ENCODE peak calls at places on chromosome 13, in five cellular contexts. One of them, this sample, is unnamed. For H3K4me1, the result is how much of the 10 kb centered on the place peaks cover.

GRCh38 chr13:65613004-65613403 is 1617.1 kb downstream of the PCDH9 start:
- DNase-seq in HCT116: peak
- DNase-seq in A549: peak
- DNase-seq in tibial artery: no peak
- DNase-seq in MM.1S: no peak
- DNase-seq in this sample: no peak

GRCh38 chr13:101845501-101846012 is 393.1 kb downstream of the ITGBL1 start:
- DNase-seq in HCT116: no peak
- DNase-seq in A549: no peak
- DNase-seq in tibial artery: no peak
- DNase-seq in MM.1S: no peak
- DNase-seq in this sample: no peak

GRCh38 chr13:51799261-51799660 is 4.7 kb downstream of the DHRS12 start:
- DNase-seq in HCT116: no peak
- DNase-seq in A549: no peak
- DNase-seq in tibial artery: no peak
- DNase-seq in MM.1S: no peak
- DNase-seq in this sample: no peak

GRCh38 chr13:51793570-51794273 is 10.2 kb downstream of the DHRS12 start:
- DNase-seq in HCT116: peak
- DNase-seq in A549: peak
- DNase-seq in tibial artery: no peak
- DNase-seq in MM.1S: no peak
- DNase-seq in this sample: peak

GRCh38 chr13:46388846-46389245 is 1.8 kb upstream of the RUBCNL start:
- DNase-seq in HCT116: no peak
- DNase-seq in A549: no peak
- DNase-seq in tibial artery: no peak
- DNase-seq in MM.1S: no peak
- DNase-seq in this sample: peak

GRCh38 chr13:105464249-105464648 is 1071.2 kb downstream of the EFNB2 start:
- DNase-seq in HCT116: no peak
- DNase-seq in A549: no peak
- DNase-seq in tibial artery: no peak
- DNase-seq in MM.1S: no peak
- DNase-seq in this sample: peak

GRCh38 chr13:75151081-75151643 is 330.8 kb downstream of the TBC1D4 start:
- DNase-seq in HCT116: no peak
- DNase-seq in A549: no peak
- DNase-seq in tibial artery: no peak
- DNase-seq in MM.1S: no peak
- DNase-seq in this sample: no peak

GRCh38 chr13:75402787-75403186 is 79.2 kb downstream of the TBC1D4 start:
- DNase-seq in HCT116: no peak
- DNase-seq in A549: no peak
- DNase-seq in tibial artery: no peak
- DNase-seq in MM.1S: no peak
- DNase-seq in this sample: no peak

GRCh38 chr13:75357576-75358295 is 124.2 kb downstream of the TBC1D4 start:
- DNase-seq in HCT116: peak
- DNase-seq in A549: peak
- DNase-seq in tibial artery: no peak
- DNase-seq in MM.1S: peak
- DNase-seq in this sample: peak

DNA sequence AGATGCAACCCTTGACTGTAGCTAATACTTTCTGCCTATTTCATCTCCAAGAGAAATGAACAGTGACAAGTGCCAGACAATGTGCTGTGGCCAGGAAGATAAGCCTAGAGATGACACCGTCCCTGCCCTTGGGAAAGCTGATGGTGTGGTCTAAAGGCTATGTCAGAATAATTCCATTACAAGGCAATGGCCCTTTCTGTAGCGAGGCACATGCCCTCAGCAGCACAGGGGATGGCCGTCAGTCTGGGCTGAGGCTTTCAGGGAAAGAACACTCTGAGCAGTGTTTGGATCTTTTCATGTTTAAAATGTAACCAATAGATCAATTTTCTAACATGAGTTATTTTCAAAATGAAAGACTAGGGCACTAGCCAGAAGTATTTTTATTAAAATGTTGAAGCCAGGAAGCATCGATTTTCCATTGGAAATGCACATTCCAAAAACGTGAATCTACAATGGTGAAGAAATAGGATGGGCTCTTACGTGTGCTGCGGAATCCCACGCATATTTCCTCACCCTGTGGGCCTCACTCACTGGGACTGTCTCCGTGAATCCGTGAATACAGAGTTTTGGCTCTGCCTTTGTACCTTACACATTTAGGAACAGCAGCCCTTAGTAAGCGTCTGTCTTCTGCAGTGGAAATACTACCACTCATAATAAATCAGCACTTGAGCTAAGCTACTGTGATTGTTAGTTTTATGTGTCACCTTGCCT is 22.0 kb downstream of the COL4A1 start:
- DNase-seq in HCT116: no peak
- DNase-seq in A549: no peak
- DNase-seq in tibial artery: no peak
- DNase-seq in MM.1S: no peak
- DNase-seq in this sample: no peak
- H3K4me1 ChIP-seq in HCT116: under half
- H3K4me1 ChIP-seq in A549: under half
- H3K4me1 ChIP-seq in tibial artery: under half
- H3K4me1 ChIP-seq in MM.1S: under half
- H3K4me1 ChIP-seq in this sample: under half

DNA sequence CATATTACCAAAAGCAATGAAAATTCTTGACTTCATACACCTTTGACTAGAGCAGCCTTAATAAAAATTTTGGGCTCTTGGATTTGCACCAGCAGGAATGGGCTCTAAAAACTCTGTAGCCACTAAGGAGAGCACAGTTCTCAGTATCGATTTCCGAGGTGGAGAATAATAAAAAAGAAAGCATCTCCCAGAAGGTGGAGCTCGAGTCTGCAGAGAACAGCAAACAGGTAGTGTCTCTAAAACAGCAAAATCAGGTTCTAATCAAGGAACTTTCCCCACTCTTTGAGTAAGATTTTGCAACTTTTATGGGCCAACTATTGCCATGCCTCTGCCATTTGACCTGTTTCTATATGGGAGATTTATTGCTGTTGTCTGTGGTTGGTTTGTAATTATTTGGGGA is 258.7 kb upstream of the GPC6 start:
- DNase-seq in HCT116: no peak
- DNase-seq in A549: peak
- DNase-seq in tibial artery: no peak
- DNase-seq in MM.1S: peak
- DNase-seq in this sample: no peak
- TF ChIP-seq CTCF in HCT116: no peak
- TF ChIP-seq CTCF in A549: peak
- TF ChIP-seq CTCF in tibial artery: no peak
- TF ChIP-seq CTCF in MM.1S: peak
- TF ChIP-seq CTCF in this sample: peak

GRCh38 chr13:43546260-43546659 is 240.5 kb downstream of the ENOX1 start:
- DNase-seq in HCT116: no peak
- DNase-seq in A549: no peak
- DNase-seq in tibial artery: no peak
- DNase-seq in MM.1S: no peak
- DNase-seq in this sample: no peak
- H3K27ac ChIP-seq in HCT116: no peak
- H3K27ac ChIP-seq in A549: no peak
- H3K27ac ChIP-seq in tibial artery: no peak
- H3K27ac ChIP-seq in MM.1S: no peak
- H3K27ac ChIP-seq in this sample: no peak

GRCh38 chr13:113771709-113772331 is 12.8 kb downstream of the TMEM255B start:
- DNase-seq in HCT116: no peak
- DNase-seq in A549: no peak
- DNase-seq in tibial artery: no peak
- DNase-seq in MM.1S: peak
- DNase-seq in this sample: peak

GRCh38 chr13:113769106-113769505 is 10.1 kb downstream of the TMEM255B start:
- DNase-seq in HCT116: no peak
- DNase-seq in A549: no peak
- DNase-seq in tibial artery: no peak
- DNase-seq in MM.1S: no peak
- DNase-seq in this sample: no peak

GRCh38 chr13:113770441-113770840 is 11.4 kb downstream of the TMEM255B start:
- DNase-seq in HCT116: no peak
- DNase-seq in A549: no peak
- DNase-seq in tibial artery: no peak
- DNase-seq in MM.1S: no peak
- DNase-seq in this sample: no peak

GRCh38 chr13:113768018-113768905 is 9.2 kb downstream of the TMEM255B start:
- DNase-seq in HCT116: no peak
- DNase-seq in A549: no peak
- DNase-seq in tibial artery: no peak
- DNase-seq in MM.1S: no peak
- DNase-seq in this sample: no peak

DNA sequence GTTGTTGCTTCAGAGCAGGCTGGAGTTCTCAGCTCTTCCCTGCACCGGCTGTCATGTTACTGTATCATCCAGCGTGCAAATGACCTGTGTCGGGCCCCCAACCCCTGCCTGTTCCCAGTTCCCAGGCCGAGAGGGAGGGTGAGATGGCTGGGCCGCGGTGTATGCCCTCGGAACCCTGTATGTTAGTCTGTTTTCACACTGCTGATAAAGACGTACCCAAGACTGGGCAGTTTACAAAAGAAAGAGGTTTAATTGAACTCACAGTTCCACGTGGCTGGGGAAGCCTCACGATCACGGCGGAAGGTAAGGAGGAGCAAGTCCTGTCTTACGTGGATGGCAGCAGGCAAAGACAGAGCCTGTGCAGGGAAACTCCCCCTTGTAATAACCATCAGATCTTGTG is 10.9 kb downstream of the TMEM255B start:
- DNase-seq in HCT116: no peak
- DNase-seq in A549: no peak
- DNase-seq in tibial artery: no peak
- DNase-seq in MM.1S: no peak
- DNase-seq in this sample: no peak
- H3K4me1 ChIP-seq in HCT116: under half
- H3K4me1 ChIP-seq in A549: under half
- H3K4me1 ChIP-seq in tibial artery: under half
- H3K4me1 ChIP-seq in MM.1S: under half
- H3K4me1 ChIP-seq in this sample: under half

DNA sequence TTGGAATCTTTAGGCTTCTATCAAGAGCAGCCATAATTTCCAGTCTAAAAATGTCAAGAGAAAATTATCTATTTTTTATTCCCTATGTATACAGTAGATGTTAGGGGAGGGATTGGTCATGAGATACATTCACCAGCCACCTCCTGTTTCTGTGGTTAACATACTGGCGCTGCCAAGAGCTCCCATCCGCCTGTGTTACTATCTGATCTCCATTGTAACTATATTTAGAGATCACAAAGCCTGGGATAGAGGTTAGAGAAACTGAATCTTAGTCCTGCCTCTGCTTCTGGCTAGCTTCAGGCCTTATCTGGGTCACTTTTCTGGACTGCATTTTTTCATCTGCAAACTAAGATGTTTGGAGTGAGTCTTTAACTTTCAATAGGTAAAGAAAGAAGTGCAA is 46.3 kb downstream of the POLR1D start:
- DNase-seq in HCT116: no peak
- DNase-seq in A549: no peak
- DNase-seq in tibial artery: no peak
- DNase-seq in MM.1S: no peak
- DNase-seq in this sample: no peak
- TF ChIP-seq CTCF in HCT116: no peak
- TF ChIP-seq CTCF in A549: no peak
- TF ChIP-seq CTCF in tibial artery: no peak
- TF ChIP-seq CTCF in MM.1S: no peak
- TF ChIP-seq CTCF in this sample: no peak

This sample was measured in foreskin keratinocyte.